ENCODE peak calls at places on chromosomes 5 and 9, in four cellular contexts. C, V, O and J are unnamed samples.

GRCh38 chr5:141328231-141328630 is 2.1 kb upstream of the PCDHGA1 start:
- ATAC-seq in V (no peak), O (no peak), C (no peak), J (no peak)

GRCh38 chr5:177099422-177100093 is 12.8 kb downstream of the FGFR4 start:
- ATAC-seq in O (peak), V (no peak), C (no peak), J (no peak)

GRCh38 chr5:93342563-93343061 is 238.4 kb downstream of the NR2F1-AS1 start:
- ATAC-seq in C (no peak), V (no peak), O (no peak), J (peak)

GRCh38 chr5:142342128-142342981 is 17.5 kb upstream of the SPRY4 start:
- ATAC-seq in V (no peak), O (no peak), C (no peak), J (no peak)

GRCh38 chr9:114002271-114002985 is 75.7 kb downstream of the AMBP start:
- ATAC-seq in C (no peak), O (no peak), V (no peak), J (no peak)

GRCh38 chr5:55036477-55036876 is 12.4 kb downstream of the GZMK start:
- ATAC-seq in C (no peak), V (no peak), O (no peak), J (no peak)

GRCh38 chr5:1783214-1783551 is 16.5 kb downstream of the MRPL36 start:
- ATAC-seq in V (peak), O (no peak), C (peak), J (peak)

GRCh38 chr5:78659714-78660113 is 11.1 kb upstream of the LHFPL2 start:
- ATAC-seq in V (no peak), O (peak), C (no peak), J (no peak)

GRCh38 chr5:125294844-125295243 is 548.4 kb upstream of the ZNF608 start:
- ATAC-seq in C (no peak), O (no peak), V (no peak), J (no peak)

GRCh38 chr5:26482817-26483375 is 555.5 kb downstream of the CDH9 start:
- ATAC-seq in O (peak), C (no peak), V (no peak), J (no peak)

GRCh38 chr9:137222190-137223077 is at the start of gene RNF208:
- ATAC-seq in O (peak), C (no peak), V (no peak), J (peak)

GRCh38 chr9:137550241-137550621 is at the start of gene PNPLA7:
- ATAC-seq in V (peak), C (peak), O (peak), J (peak)

GRCh38 chr5:103207653-103208052 is 50.9 kb upstream of the MACIR start:
- ATAC-seq in C (no peak), O (no peak), V (no peak), J (no peak)

GRCh38 chr5:93891491-93892480 is 150.4 kb upstream of the POU5F2 start:
- ATAC-seq in V (no peak), C (no peak), O (no peak), J (no peak)

GRCh38 chr9:110573305-110573704 is 6.2 kb downstream of the SVEP1 start:
- ATAC-seq in O (no peak), V (no peak), C (no peak), J (no peak)

GRCh38 chr5:14167211-14167845 is 24.2 kb downstream of the TRIO start:
- ATAC-seq in C (no peak), O (peak), V (peak), J (peak)

GRCh38 chr9:79489241-79490000 is 82.3 kb upstream of the TLE4 start:
- ATAC-seq in O (peak), V (no peak), C (no peak), J (no peak)

GRCh38 chr9:114900937-114901802 is 29.2 kb downstream of the TNFSF8 start:
- ATAC-seq in V (no peak), O (no peak), C (no peak), J (no peak)

GRCh38 chr9:35835216-35835604 is 6.2 kb downstream of the TMEM8B start:
- ATAC-seq in O (peak), C (no peak), V (no peak), J (no peak)

GRCh38 chr9:76905661-76905983 is 292 bp downstream of the PRUNE2 start:
- ATAC-seq in O (no peak), V (no peak), C (no peak), J (no peak)

GRCh38 chr9:135976531-135976930 is 15.4 kb upstream of the UBAC1 start:
- ATAC-seq in O (no peak), C (no peak), V (no peak), J (no peak)

GRCh38 chr9:134055981-134056461 is 11.8 kb downstream of the BRD3 start:
- ATAC-seq in O (peak), C (no peak), V (no peak), J (no peak)